ENCODE peak calls at places on chromosomes 1 and 21, in five cellular contexts. A is Right ventricle myocardium inferior; C is stimulated activated CD4-positive, alpha-beta T cell treated with anti-CD3 and anti-CD28 coated beads, Interleukin-2, amount 100 ng/mL, for 48 hours; L is AG20443; W is foreskin keratinocyte. R is an unnamed sample.

GRCh38 chr1:94693029-94693428 is 127.1 kb upstream of the SLC44A3 start:
- DNase-seq in W (no peak), L (no peak), A (no peak), C (no peak), R (no peak)

GRCh38 chr1:21149862-21150432 is 26.8 kb downstream of the EIF4G3 start:
- DNase-seq in C (no peak), A (no peak), W (peak; percentile 98), L (peak; percentile 86), R (peak; percentile 98)

GRCh38 chr1:43199093-43199726 is 27.1 kb downstream of the CFAP57 start:
- DNase-seq in L (no peak), C (no peak), W (peak; percentile 92), A (no peak), R (no peak)

GRCh38 chr21:28615276-28615675 is 377.4 kb downstream of the LTN1 start:
- DNase-seq in W (no peak), L (peak; percentile 76), C (no peak), A (no peak), R (peak; percentile 75)

GRCh38 chr1:47317841-47318240 is 3.9 kb upstream of the STIL start:
- DNase-seq in L (peak; percentile 78), C (no peak), W (peak; percentile 89), A (no peak), R (no peak)

GRCh38 chr1:156214024-156214748 is 1.4 kb downstream of the PMF1 start:
- DNase-seq in C (no peak), L (no peak), W (peak; percentile 94), A (no peak), R (no peak)

GRCh38 chr1:42259739-42260064 is 75.3 kb downstream of the FOXJ3 start:
- DNase-seq in L (no peak), C (no peak), W (no peak), A (no peak), R (peak; percentile 6)

GRCh38 chr1:211331011-211331709 is 4.5 kb downstream of the TRAF5 start:
- DNase-seq in W (peak; percentile 77), L (peak; percentile 26), A (no peak), C (no peak), R (peak; percentile 52)

GRCh38 chr1:7644086-7644485 is 127.0 kb upstream of the VAMP3 start:
- DNase-seq in C (no peak), L (no peak), A (peak; percentile 25), W (no peak), R (no peak)

GRCh38 chr1:18256318-18257235 is 149.0 kb downstream of the IGSF21 start:
- DNase-seq in C (no peak), L (peak; percentile 71), A (no peak), W (no peak), R (peak; percentile 3)

GRCh38 chr1:177310326-177310725 is 139.6 kb downstream of the BRINP2 start:
- DNase-seq in C (no peak), L (no peak), W (no peak), A (no peak), R (no peak)

GRCh38 chr1:35885961-35886558 is 3.1 kb downstream of the AGO1 start:
- DNase-seq in A (no peak), C (no peak), L (no peak), W (no peak), R (no peak)

GRCh38 chr1:248627971-248628844 is 6.7 kb downstream of the OR2T11 start:
- DNase-seq in L (no peak), A (no peak), W (no peak), C (no peak), R (no peak)

GRCh38 chr1:54952950-54953718 is 27.3 kb upstream of the TMEM61 start:
- DNase-seq in C (no peak), A (no peak), L (no peak), W (no peak), R (no peak)

GRCh38 chr1:39675220-39675619 is 3.3 kb upstream of the NT5C1A start:
- DNase-seq in C (no peak), A (no peak), W (peak; percentile 84), L (no peak), R (no peak)

GRCh38 chr1:41510531-41511238 is 26.2 kb upstream of the EDN2 start:
- DNase-seq in W (no peak), A (peak; percentile 58), C (no peak), L (no peak), R (no peak)

GRCh38 chr1:190738321-190738720 is 260.7 kb upstream of the BRINP3 start:
- DNase-seq in C (no peak), W (no peak), L (no peak), A (no peak), R (no peak)

GRCh38 chr21:29181799-29182470 is 51.5 kb downstream of the MAP3K7CL start:
- DNase-seq in L (peak; percentile 81), W (peak; percentile 82), A (no peak), C (no peak), R (peak; percentile 70)

GRCh38 chr1:74673351-74674111 is at the start of gene ERICH3:
- DNase-seq in A (no peak), C (no peak), W (no peak), L (peak; percentile 25), R (no peak)

GRCh38 chr1:47438321-47439150 is 692 bp downstream of the FOXD2 start:
- DNase-seq in L (no peak), W (no peak), A (no peak), C (peak; percentile 15), R (no peak)

GRCh38 chr1:216935901-216936300 is 212.7 kb upstream of the ESRRG start:
- DNase-seq in L (no peak), C (no peak), A (no peak), W (no peak), R (peak; percentile 1)

GRCh38 chr1:32806910-32807523 is 10.1 kb downstream of the YARS1 start:
- DNase-seq in L (no peak), W (no peak), C (no peak), A (no peak), R (no peak)

GRCh38 chr1:27562483-27563406 is 41.2 kb downstream of the AHDC1 start:
- DNase-seq in C (no peak), L (no peak), W (no peak), A (peak; percentile 55), R (no peak)

GRCh38 chr1:182610606-182611194 is 6.5 kb upstream of the RGS16 start:
- DNase-seq in A (no peak), C (no peak), W (no peak), L (no peak), R (no peak)

GRCh38 chr1:30758785-30759380 is 1.3 kb upstream of the LAPTM5 start:
- DNase-seq in C (no peak), L (no peak), W (peak; percentile 42), A (no peak), R (no peak)

GRCh38 chr21:21559285-21560045 is 561.3 kb downstream of the NCAM2 start:
- DNase-seq in A (no peak), L (no peak), W (no peak), C (no peak), R (no peak)

GRCh38 chr1:96367791-96368190 is 353.8 kb upstream of the PTBP2 start:
- DNase-seq in L (no peak), C (no peak), A (no peak), W (no peak), R (no peak)

GRCh38 chr1:14255231-14255630 is 343.3 kb upstream of the KAZN start:
- DNase-seq in A (no peak), L (no peak), W (no peak), C (no peak), R (no peak)

GRCh38 chr1:168629466-168629865 is 53.1 kb downstream of the XCL1 start:
- DNase-seq in C (no peak), A (no peak), L (no peak), W (peak; percentile 25), R (no peak)

GRCh38 chr1:70299472-70299871 is 55.0 kb downstream of the ANKRD13C start:
- DNase-seq in L (no peak), C (no peak), W (no peak), A (no peak), R (no peak)

GRCh38 chr1:59391216-59392179 is 94.6 kb downstream of the FGGY start:
- DNase-seq in A (no peak), W (no peak), L (no peak), C (no peak), R (no peak)

GRCh38 chr21:45287438-45288391 is at the start of gene POFUT2:
- DNase-seq in A (peak; percentile 97), W (peak; percentile 79), L (peak; percentile 100), C (peak; percentile 99), R (peak; percentile 81)

GRCh38 chr21:28177008-28177603 is 815.6 kb downstream of the LTN1 start:
- DNase-seq in W (no peak), L (no peak), A (no peak), C (no peak), R (no peak)

GRCh38 chr21:17512245-17513213 is at the start of gene CXADR:
- DNase-seq in W (peak; percentile 83), A (peak; percentile 77), C (peak; percentile 55), L (peak; percentile 43), R (no peak)

GRCh38 chr21:44579833-44580144 is 615 bp downstream of the KRTAP10-5 start:
- DNase-seq in A (no peak), L (no peak), C (no peak), W (no peak), R (no peak)

GRCh38 chr1:54716299-54717047 is 812 bp downstream of the TTC4 start:
- DNase-seq in L (peak; percentile 49), C (no peak), A (no peak), W (peak; percentile 85), R (no peak)

R was measured in astrocyte of the cerebellum.